ENCODE peak calls at places on chromosomes 2 and 18, in seven cellular contexts. P is transverse colon, O is right atrium auricular region, B is endodermal cell, C is epithelial cell of esophagus, V is PC-3, A is MM.1S. D is an unnamed sample.

GRCh38 chr2:12702661-12703121 is 14.0 kb upstream of the TRIB2 start:
- DNase-seq in P (no peak), C (peak; percentile 92), V (peak; percentile 94), A (no peak), O (no peak), B (no peak), D (no peak)

GRCh38 chr2:214808481-214808931 is 977 bp downstream of the BARD1 start:
- DNase-seq in P (no peak), A (no peak), O (no peak), C (peak; percentile 4), B (no peak), V (peak; percentile 9), D (no peak)

GRCh38 chr18:24397131-24397693 is 412 bp downstream of the OSBPL1A start:
- DNase-seq in C (peak; percentile 68), O (peak; percentile 76), P (peak; percentile 67), B (no peak), V (peak; percentile 55), A (peak; percentile 49), D (peak; percentile 52)

GRCh38 chr18:37967261-37967660 is 401.7 kb upstream of the CELF4 start:
- DNase-seq in O (no peak), P (no peak), C (no peak), A (no peak), B (no peak), V (no peak), D (no peak)

GRCh38 chr2:216742411-216742810 is 47.1 kb upstream of the IGFBP5 start:
- DNase-seq in A (no peak), C (no peak), O (no peak), P (no peak), V (no peak), B (no peak), D (no peak)

GRCh38 chr2:158034198-158034831 is 67.4 kb upstream of the UPP2 start:
- DNase-seq in C (peak; percentile 76), A (peak; percentile 61), P (peak; percentile 54), B (peak; percentile 86), O (no peak), V (peak; percentile 76), D (peak; percentile 61)

GRCh38 chr2:196262606-196263005 is 91.2 kb upstream of the STK17B start:
- DNase-seq in P (no peak), V (no peak), A (peak; percentile 43), C (no peak), B (no peak), O (no peak), D (no peak)

GRCh38 chr2:66305714-66306113 is 129.2 kb upstream of the MEIS1 start:
- DNase-seq in V (no peak), B (no peak), O (peak; percentile 80), P (peak; percentile 30), C (peak; percentile 1), A (no peak), D (no peak)

GRCh38 chr2:99689135-99689742 is 199.4 kb upstream of the REV1 start:
- DNase-seq in V (no peak), P (no peak), A (no peak), O (peak; percentile 42), C (no peak), B (no peak), D (no peak)

GRCh38 chr2:26840937-26841610 is 6.9 kb upstream of the DPYSL5 start:
- DNase-seq in B (no peak), A (no peak), P (no peak), O (peak; percentile 26), V (peak; percentile 48), C (peak; percentile 51), D (no peak)

GRCh38 chr2:152694161-152694661 is 23.1 kb downstream of the PRPF40A start:
- DNase-seq in O (no peak), B (no peak), P (no peak), A (peak; percentile 84), V (no peak), C (peak; percentile 11), D (no peak)

GRCh38 chr2:86809481-86810121 is 18.9 kb upstream of the CD8A start:
- DNase-seq in B (no peak), O (no peak), V (no peak), P (no peak), A (no peak), C (no peak), D (no peak)

GRCh38 chr18:54787616-54788015 is 40.7 kb upstream of the RAB27B start:
- DNase-seq in V (no peak), A (no peak), P (no peak), C (no peak), O (no peak), B (no peak), D (no peak)

GRCh38 chr2:3042601-3043585 is 334.7 kb downstream of the EIPR1 start:
- DNase-seq in B (no peak), O (peak; percentile 53), A (no peak), V (no peak), C (no peak), P (peak; percentile 64), D (no peak)

GRCh38 chr2:106124787-106125549 is 69.1 kb downstream of the UXS1 start:
- DNase-seq in A (no peak), O (no peak), P (no peak), V (peak; percentile 68), C (peak; percentile 92), B (no peak), D (no peak)

GRCh38 chr18:49345931-49346696 is 114.3 kb downstream of the DYM start:
- DNase-seq in A (peak; percentile 21), P (no peak), V (no peak), C (no peak), O (no peak), B (no peak), D (no peak)

GRCh38 chr2:95023222-95023597 is 2.3 kb upstream of the MAL start:
- DNase-seq in C (peak; percentile 34), P (no peak), O (no peak), V (peak; percentile 75), A (peak; percentile 51), B (no peak), D (no peak)
- TF ChIP-seq CTCF in C (peak; percentile 54), P (no peak), O (no peak), V (peak; percentile 76), A (peak; percentile 46), B (peak; percentile 60), D (peak; percentile 72)

GRCh38 chr2:171595456-171595855 is 73.2 kb downstream of the CYBRD1 start:
- DNase-seq in V (no peak), B (no peak), A (no peak), C (no peak), P (no peak), O (no peak), D (no peak)
- H3K4me3 ChIP-seq in V (no peak overlapping the region), B (no peak overlapping the region), A (no peak overlapping the region), C (no peak overlapping the region), P (no peak overlapping the region), O (no peak overlapping the region), D (no peak overlapping the region)

GRCh38 chr2:112584134-112584890 is at the start of gene CHCHD5:
- DNase-seq in A (peak; percentile 94), O (peak; percentile 98), B (peak; percentile 97), P (peak; percentile 95), C (peak; percentile 97), V (peak; percentile 94), D (peak; percentile 67)
- TF ChIP-seq CTCF in A (no peak), O (peak; percentile 19), B (peak; percentile 44), P (peak; percentile 16), C (peak; percentile 12), V (no peak), D (peak; percentile 25)

DNA sequence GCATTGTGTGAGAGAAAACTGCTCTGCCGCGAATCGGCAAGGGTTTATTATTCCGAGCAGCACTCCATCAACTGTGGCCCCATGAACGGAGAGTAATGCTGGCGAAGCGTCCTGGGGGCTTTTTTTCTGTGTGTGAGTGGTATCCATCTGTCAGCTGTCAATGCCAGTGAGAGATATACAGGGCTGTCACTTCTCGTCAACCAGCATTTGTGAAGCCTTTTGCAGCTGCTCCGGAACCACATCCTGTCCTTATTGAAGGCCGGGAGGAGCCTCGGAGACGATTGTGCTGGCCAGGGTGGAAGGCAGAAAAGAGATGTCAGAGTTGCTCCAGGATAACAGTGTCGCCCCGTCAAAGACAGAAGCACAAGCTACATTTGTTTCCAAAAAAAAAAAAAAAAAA is 356.9 kb upstream of the SMIM21 start:
- DNase-seq in A (no peak), P (no peak), C (no peak), B (no peak), V (no peak), O (no peak), D (no peak)
- H3K4me3 ChIP-seq in A (no peak overlapping the region), P (no peak overlapping the region), C (no peak overlapping the region), B (no peak overlapping the region), V (no peak overlapping the region), O (no peak overlapping the region), D (no peak overlapping the region)

GRCh38 chr2:208570066-208570465 is 163.5 kb downstream of the PTH2R start:
- DNase-seq in A (no peak), C (no peak), P (no peak), V (no peak), O (no peak), B (no peak), D (no peak)

GRCh38 chr2:208568203-208568602 is 161.6 kb downstream of the PTH2R start:
- DNase-seq in C (no peak), O (no peak), P (no peak), B (no peak), A (no peak), V (no peak), D (no peak)

GRCh38 chr2:208573559-208573958 is 167.0 kb downstream of the PTH2R start:
- DNase-seq in O (no peak), P (peak; percentile 12), V (no peak), B (no peak), A (no peak), C (no peak), D (no peak)

GRCh38 chr2:208571764-208572131 is 165.2 kb downstream of the PTH2R start:
- DNase-seq in B (no peak), P (no peak), A (no peak), C (no peak), V (no peak), O (no peak), D (no peak)

DNA sequence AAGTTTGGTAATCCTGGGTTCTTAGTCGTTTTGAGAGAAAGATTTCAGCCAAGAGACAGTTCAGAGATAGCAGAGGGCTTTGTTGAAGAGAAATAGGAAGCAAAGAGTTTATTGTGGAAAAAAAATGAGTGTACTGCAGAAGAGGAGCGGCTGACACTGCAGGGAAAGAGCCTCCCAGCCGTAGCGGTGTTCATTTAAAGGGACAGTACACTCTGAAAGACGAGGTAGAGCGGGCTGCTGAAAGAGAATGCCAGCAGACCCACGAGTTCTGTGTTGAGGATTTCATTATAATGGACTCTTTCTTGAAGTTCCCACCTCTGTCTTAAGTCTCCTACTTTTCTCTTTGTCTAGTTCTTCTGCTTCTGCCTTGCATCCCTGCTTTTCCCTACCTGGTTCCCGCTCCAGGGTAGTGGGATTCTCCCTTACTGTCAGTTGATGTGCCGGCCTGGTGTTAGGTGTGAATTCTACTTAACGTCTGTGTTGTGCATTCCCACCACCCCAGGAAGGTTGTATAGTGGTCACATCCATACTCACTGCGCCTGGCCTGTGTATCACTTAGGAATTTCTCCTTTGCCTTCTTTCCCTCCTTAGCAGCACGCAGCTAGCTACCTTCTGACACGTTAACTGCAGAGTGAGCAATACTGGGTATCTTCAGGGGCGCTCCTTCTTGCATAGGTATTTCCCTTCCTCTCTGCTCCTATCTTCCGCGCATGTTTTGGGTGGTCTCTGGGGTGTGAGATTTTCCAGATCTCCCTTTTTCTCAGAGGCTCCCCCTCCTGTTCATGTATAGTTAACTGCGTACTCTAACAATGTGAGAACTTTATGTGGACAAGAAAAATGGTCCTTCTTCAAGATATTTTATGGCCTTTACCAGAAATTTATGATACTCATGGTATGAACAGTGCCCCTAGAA is 164.5 kb downstream of the PTH2R start:
- DNase-seq in P (no peak), C (no peak), V (no peak), A (no peak), O (no peak), B (no peak), D (no peak)
- TF ChIP-seq CTCF in P (no peak), C (no peak), V (peak; percentile 17), A (no peak), O (no peak), B (peak; percentile 49), D (peak; percentile 32)